ENCODE peak calls at places on chromosomes 11 and 22, in seven cellular contexts. One of them, this sample, is unnamed.

GRCh38 chr22:38456841-38457699 is 2.1 kb upstream of the KCNJ4 start:
- DNase-seq in cardiac fibroblast: no peak
- DNase-seq in iris pigment epithelial cell: no peak
- DNase-seq in mucosa of descending colon: no peak
- DNase-seq in GM19239: no peak
- DNase-seq in cardiac muscle cell: no peak
- DNase-seq in SHP77 treated with DMSO at 0.1 percent for 48 hours: no peak
- DNase-seq in this sample: no peak

GRCh38 chr22:39363751-39364484 is 14.1 kb downstream of the SYNGR1 start:
- DNase-seq in GM19239: no peak
- DNase-seq in SHP77 treated with DMSO at 0.1 percent for 48 hours: no peak
- DNase-seq in cardiac muscle cell: no peak
- DNase-seq in mucosa of descending colon: no peak
- DNase-seq in cardiac fibroblast: peak
- DNase-seq in iris pigment epithelial cell: no peak
- DNase-seq in this sample: no peak

GRCh38 chr11:36095716-36096115 is 151.9 kb downstream of the LDLRAD3 start:
- DNase-seq in GM19239: no peak
- DNase-seq in cardiac muscle cell: no peak
- DNase-seq in iris pigment epithelial cell: peak
- DNase-seq in SHP77 treated with DMSO at 0.1 percent for 48 hours: no peak
- DNase-seq in mucosa of descending colon: no peak
- DNase-seq in cardiac fibroblast: peak
- DNase-seq in this sample: no peak

GRCh38 chr22:44828193-44828592 is 75.8 kb downstream of the ARHGAP8 start:
- DNase-seq in GM19239: peak
- DNase-seq in SHP77 treated with DMSO at 0.1 percent for 48 hours: no peak
- DNase-seq in iris pigment epithelial cell: no peak
- DNase-seq in cardiac fibroblast: no peak
- DNase-seq in mucosa of descending colon: peak
- DNase-seq in cardiac muscle cell: peak
- DNase-seq in this sample: peak

GRCh38 chr11:59501931-59502330 is 1.4 kb upstream of the OR4D11 start:
- DNase-seq in cardiac muscle cell: no peak
- DNase-seq in cardiac fibroblast: no peak
- DNase-seq in SHP77 treated with DMSO at 0.1 percent for 48 hours: no peak
- DNase-seq in mucosa of descending colon: no peak
- DNase-seq in iris pigment epithelial cell: no peak
- DNase-seq in GM19239: no peak
- DNase-seq in this sample: no peak

GRCh38 chr11:105109855-105110750 is 29.5 kb downstream of the CARD18 start:
- DNase-seq in iris pigment epithelial cell: peak
- DNase-seq in SHP77 treated with DMSO at 0.1 percent for 48 hours: no peak
- DNase-seq in cardiac muscle cell: no peak
- DNase-seq in mucosa of descending colon: no peak
- DNase-seq in cardiac fibroblast: peak
- DNase-seq in GM19239: no peak
- DNase-seq in this sample: peak

GRCh38 chr11:74004046-74004693 is 4.7 kb downstream of the UCP3 start:
- DNase-seq in GM19239: no peak
- DNase-seq in mucosa of descending colon: no peak
- DNase-seq in cardiac fibroblast: no peak
- DNase-seq in SHP77 treated with DMSO at 0.1 percent for 48 hours: no peak
- DNase-seq in cardiac muscle cell: no peak
- DNase-seq in iris pigment epithelial cell: no peak
- DNase-seq in this sample: no peak

GRCh38 chr11:1074244-1075221 is at the start of gene MUC2:
- DNase-seq in GM19239: no peak
- DNase-seq in iris pigment epithelial cell: no peak
- DNase-seq in mucosa of descending colon: peak
- DNase-seq in cardiac muscle cell: no peak
- DNase-seq in SHP77 treated with DMSO at 0.1 percent for 48 hours: no peak
- DNase-seq in cardiac fibroblast: no peak
- DNase-seq in this sample: no peak

GRCh38 chr22:38941488-38941987 is 15.9 kb upstream of the APOBEC3A start:
- DNase-seq in mucosa of descending colon: peak
- DNase-seq in GM19239: peak
- DNase-seq in cardiac fibroblast: no peak
- DNase-seq in cardiac muscle cell: no peak
- DNase-seq in SHP77 treated with DMSO at 0.1 percent for 48 hours: no peak
- DNase-seq in iris pigment epithelial cell: no peak
- DNase-seq in this sample: no peak

GRCh38 chr11:115548878-115549528 is 44.8 kb upstream of the CADM1 start:
- DNase-seq in cardiac fibroblast: no peak
- DNase-seq in GM19239: no peak
- DNase-seq in cardiac muscle cell: no peak
- DNase-seq in mucosa of descending colon: no peak
- DNase-seq in iris pigment epithelial cell: no peak
- DNase-seq in SHP77 treated with DMSO at 0.1 percent for 48 hours: no peak
- DNase-seq in this sample: no peak

GRCh38 chr11:63769044-63769718 is 606 bp upstream of the ZFTA start:
- DNase-seq in GM19239: peak
- DNase-seq in cardiac muscle cell: peak
- DNase-seq in SHP77 treated with DMSO at 0.1 percent for 48 hours: no peak
- DNase-seq in mucosa of descending colon: peak
- DNase-seq in cardiac fibroblast: peak
- DNase-seq in iris pigment epithelial cell: no peak
- DNase-seq in this sample: no peak

GRCh38 chr22:46625113-46625842 is 5.1 kb downstream of the GRAMD4 start:
- DNase-seq in GM19239: no peak
- DNase-seq in SHP77 treated with DMSO at 0.1 percent for 48 hours: no peak
- DNase-seq in iris pigment epithelial cell: no peak
- DNase-seq in cardiac fibroblast: no peak
- DNase-seq in cardiac muscle cell: no peak
- DNase-seq in mucosa of descending colon: no peak
- DNase-seq in this sample: no peak

GRCh38 chr11:87263979-87264378 is 226.2 kb downstream of the TMEM135 start:
- DNase-seq in GM19239: no peak
- DNase-seq in cardiac fibroblast: no peak
- DNase-seq in SHP77 treated with DMSO at 0.1 percent for 48 hours: no peak
- DNase-seq in iris pigment epithelial cell: peak
- DNase-seq in mucosa of descending colon: no peak
- DNase-seq in cardiac muscle cell: no peak
- DNase-seq in this sample: no peak

GRCh38 chr22:30188911-30189310 is 57.6 kb downstream of the LIF start:
- DNase-seq in cardiac fibroblast: no peak
- DNase-seq in mucosa of descending colon: no peak
- DNase-seq in cardiac muscle cell: no peak
- DNase-seq in SHP77 treated with DMSO at 0.1 percent for 48 hours: no peak
- DNase-seq in iris pigment epithelial cell: peak
- DNase-seq in GM19239: no peak
- DNase-seq in this sample: no peak

GRCh38 chr11:94017446-94017845 is 3.7 kb upstream of the HEPHL1 start:
- DNase-seq in SHP77 treated with DMSO at 0.1 percent for 48 hours: no peak
- DNase-seq in GM19239: no peak
- DNase-seq in mucosa of descending colon: no peak
- DNase-seq in cardiac fibroblast: no peak
- DNase-seq in iris pigment epithelial cell: peak
- DNase-seq in cardiac muscle cell: no peak
- DNase-seq in this sample: peak

GRCh38 chr22:41725510-41726110 is 26.3 kb downstream of the MEI1 start:
- DNase-seq in iris pigment epithelial cell: peak
- DNase-seq in mucosa of descending colon: no peak
- DNase-seq in GM19239: no peak
- DNase-seq in cardiac fibroblast: peak
- DNase-seq in cardiac muscle cell: no peak
- DNase-seq in SHP77 treated with DMSO at 0.1 percent for 48 hours: no peak
- DNase-seq in this sample: no peak

GRCh38 chr22:24512043-24512442 is 16.9 kb downstream of the UPB1 start:
- DNase-seq in mucosa of descending colon: no peak
- DNase-seq in cardiac muscle cell: no peak
- DNase-seq in cardiac fibroblast: no peak
- DNase-seq in iris pigment epithelial cell: no peak
- DNase-seq in GM19239: no peak
- DNase-seq in SHP77 treated with DMSO at 0.1 percent for 48 hours: no peak
- DNase-seq in this sample: no peak

GRCh38 chr22:28441720-28442263 is 237.8 kb downstream of the TTC28 start:
- DNase-seq in SHP77 treated with DMSO at 0.1 percent for 48 hours: no peak
- DNase-seq in mucosa of descending colon: no peak
- DNase-seq in cardiac muscle cell: peak
- DNase-seq in iris pigment epithelial cell: peak
- DNase-seq in GM19239: no peak
- DNase-seq in cardiac fibroblast: peak
- DNase-seq in this sample: no peak

GRCh38 chr11:80165763-80166162 is 724.9 kb upstream of the TENM4 start:
- DNase-seq in cardiac muscle cell: no peak
- DNase-seq in iris pigment epithelial cell: peak
- DNase-seq in cardiac fibroblast: no peak
- DNase-seq in mucosa of descending colon: no peak
- DNase-seq in SHP77 treated with DMSO at 0.1 percent for 48 hours: no peak
- DNase-seq in GM19239: no peak
- DNase-seq in this sample: peak

GRCh38 chr11:10885703-10886363 is 28.0 kb upstream of the ZBED5 start:
- DNase-seq in iris pigment epithelial cell: peak
- DNase-seq in mucosa of descending colon: no peak
- DNase-seq in cardiac fibroblast: peak
- DNase-seq in SHP77 treated with DMSO at 0.1 percent for 48 hours: no peak
- DNase-seq in cardiac muscle cell: peak
- DNase-seq in GM19239: no peak
- DNase-seq in this sample: no peak

GRCh38 chr22:46803031-46803880 is 40.8 kb downstream of the TBC1D22A start:
- DNase-seq in SHP77 treated with DMSO at 0.1 percent for 48 hours: peak
- DNase-seq in cardiac muscle cell: peak
- DNase-seq in GM19239: peak
- DNase-seq in iris pigment epithelial cell: peak
- DNase-seq in cardiac fibroblast: peak
- DNase-seq in mucosa of descending colon: peak
- DNase-seq in this sample: peak

GRCh38 chr11:9803685-9804413 is 140.0 kb downstream of the SWAP70 start:
- DNase-seq in GM19239: no peak
- DNase-seq in cardiac fibroblast: no peak
- DNase-seq in SHP77 treated with DMSO at 0.1 percent for 48 hours: no peak
- DNase-seq in cardiac muscle cell: no peak
- DNase-seq in mucosa of descending colon: no peak
- DNase-seq in iris pigment epithelial cell: peak
- DNase-seq in this sample: no peak

GRCh38 chr11:114076974-114077373 is 17.5 kb downstream of the ZBTB16 start:
- DNase-seq in mucosa of descending colon: no peak
- DNase-seq in GM19239: no peak
- DNase-seq in SHP77 treated with DMSO at 0.1 percent for 48 hours: peak
- DNase-seq in cardiac fibroblast: no peak
- DNase-seq in iris pigment epithelial cell: no peak
- DNase-seq in cardiac muscle cell: peak
- DNase-seq in this sample: no peak

GRCh38 chr11:127108838-127109237 is 108.3 kb upstream of the KIRREL3 start:
- DNase-seq in cardiac muscle cell: no peak
- DNase-seq in iris pigment epithelial cell: no peak
- DNase-seq in GM19239: no peak
- DNase-seq in cardiac fibroblast: no peak
- DNase-seq in mucosa of descending colon: no peak
- DNase-seq in SHP77 treated with DMSO at 0.1 percent for 48 hours: no peak
- DNase-seq in this sample: no peak

GRCh38 chr11:119205080-119205479 is 1.1 kb upstream of the CBL start:
- DNase-seq in SHP77 treated with DMSO at 0.1 percent for 48 hours: no peak
- DNase-seq in GM19239: no peak
- DNase-seq in iris pigment epithelial cell: no peak
- DNase-seq in cardiac muscle cell: no peak
- DNase-seq in mucosa of descending colon: no peak
- DNase-seq in cardiac fibroblast: no peak
- DNase-seq in this sample: no peak

GRCh38 chr11:78080818-78081495 is 1.3 kb upstream of the NDUFC2 start:
- DNase-seq in mucosa of descending colon: no peak
- DNase-seq in cardiac muscle cell: no peak
- DNase-seq in cardiac fibroblast: peak
- DNase-seq in iris pigment epithelial cell: peak
- DNase-seq in GM19239: no peak
- DNase-seq in SHP77 treated with DMSO at 0.1 percent for 48 hours: no peak
- DNase-seq in this sample: no peak

GRCh38 chr11:93903989-93904388 is 53.6 kb upstream of the VSTM5 start:
- DNase-seq in mucosa of descending colon: no peak
- DNase-seq in iris pigment epithelial cell: no peak
- DNase-seq in SHP77 treated with DMSO at 0.1 percent for 48 hours: no peak
- DNase-seq in GM19239: no peak
- DNase-seq in cardiac fibroblast: no peak
- DNase-seq in cardiac muscle cell: no peak
- DNase-seq in this sample: no peak

GRCh38 chr11:79244175-79244804 is 196.5 kb downstream of the TENM4 start:
- DNase-seq in cardiac fibroblast: peak
- DNase-seq in iris pigment epithelial cell: peak
- DNase-seq in mucosa of descending colon: no peak
- DNase-seq in GM19239: no peak
- DNase-seq in SHP77 treated with DMSO at 0.1 percent for 48 hours: no peak
- DNase-seq in cardiac muscle cell: no peak
- DNase-seq in this sample: peak

GRCh38 chr22:30694638-30695350 is at the start of gene OSBP2:
- DNase-seq in GM19239: no peak
- DNase-seq in cardiac fibroblast: no peak
- DNase-seq in SHP77 treated with DMSO at 0.1 percent for 48 hours: peak
- DNase-seq in cardiac muscle cell: peak
- DNase-seq in iris pigment epithelial cell: no peak
- DNase-seq in mucosa of descending colon: peak
- DNase-seq in this sample: no peak

GRCh38 chr11:1751999-1752906 is 1.9 kb upstream of the IFITM10 start:
- DNase-seq in SHP77 treated with DMSO at 0.1 percent for 48 hours: no peak
- DNase-seq in cardiac muscle cell: no peak
- DNase-seq in iris pigment epithelial cell: no peak
- DNase-seq in cardiac fibroblast: no peak
- DNase-seq in mucosa of descending colon: peak
- DNase-seq in GM19239: no peak
- DNase-seq in this sample: no peak